ENCODE peak calls at places on chromosomes 16 and 17, in four cellular contexts. U, L, V and M are unnamed samples.

GRCh38 chr17:6361733-6362132 is 73.2 kb downstream of the AIPL1 start:
- DNase-seq in U (no peak), L (no peak), V (peak), M (peak)

GRCh38 chr16:11029948-11030347 is 85.6 kb downstream of the CLEC16A start:
- DNase-seq in U (no peak), L (no peak), V (no peak), M (no peak)

GRCh38 chr17:36593651-36594316 is 2.1 kb downstream of the DHRS11 start:
- DNase-seq in U (peak), L (no peak), V (peak), M (no peak)

GRCh38 chr17:78618264-78619066 is 41.3 kb upstream of the DNAH17 start:
- DNase-seq in U (no peak), L (no peak), V (no peak), M (no peak)

GRCh38 chr16:55510185-55510805 is 1.4 kb downstream of the LPCAT2 start:
- DNase-seq in U (no peak), L (no peak), V (no peak), M (no peak)

GRCh38 chr17:61490540-61490975 is 38.3 kb downstream of the TBX4 start:
- DNase-seq in U (no peak), L (no peak), V (no peak), M (no peak)

GRCh38 chr16:85353839-85354622 is 241.8 kb upstream of the CIBAR2 start:
- DNase-seq in U (peak), L (peak), V (no peak), M (no peak)

GRCh38 chr17:15934866-15935265 is 10.1 kb upstream of the ADORA2B start:
- DNase-seq in U (no peak), L (no peak), V (no peak), M (no peak)

GRCh38 chr16:20879175-20880053 is 20.7 kb downstream of the DCUN1D3 start:
- DNase-seq in U (no peak), L (no peak), V (no peak), M (no peak)

GRCh38 chr16:31491778-31492418 is 9.0 kb downstream of the SLC5A2 start:
- DNase-seq in U (no peak), L (no peak), V (no peak), M (no peak)

GRCh38 chr16:75483222-75483621 is 12.0 kb downstream of the CHST6 start:
- DNase-seq in U (no peak), L (no peak), V (no peak), M (no peak)
- H3K27ac ChIP-seq in U (peak), L (no peak), V (no peak), M (no peak)

GRCh38 chr17:69913241-69914015 is 161.6 kb upstream of the KCNJ16 start:
- DNase-seq in U (no peak), L (no peak), V (no peak), M (no peak)

GRCh38 chr17:69909389-69909788 is 165.6 kb upstream of the KCNJ16 start:
- DNase-seq in U (no peak), L (no peak), V (no peak), M (no peak)

GRCh38 chr17:69916761-69917160 is 158.3 kb upstream of the KCNJ16 start:
- DNase-seq in U (no peak), L (no peak), V (no peak), M (no peak)

GRCh38 chr17:69908599-69909368 is 166.2 kb upstream of the KCNJ16 start:
- DNase-seq in U (no peak), L (no peak), V (no peak), M (no peak)

GRCh38 chr17:69912819-69913218 is 162.2 kb upstream of the KCNJ16 start:
- DNase-seq in U (no peak), L (no peak), V (no peak), M (no peak)
- H3K27ac ChIP-seq in U (no peak), L (no peak), V (no peak), M (no peak)

DNA sequence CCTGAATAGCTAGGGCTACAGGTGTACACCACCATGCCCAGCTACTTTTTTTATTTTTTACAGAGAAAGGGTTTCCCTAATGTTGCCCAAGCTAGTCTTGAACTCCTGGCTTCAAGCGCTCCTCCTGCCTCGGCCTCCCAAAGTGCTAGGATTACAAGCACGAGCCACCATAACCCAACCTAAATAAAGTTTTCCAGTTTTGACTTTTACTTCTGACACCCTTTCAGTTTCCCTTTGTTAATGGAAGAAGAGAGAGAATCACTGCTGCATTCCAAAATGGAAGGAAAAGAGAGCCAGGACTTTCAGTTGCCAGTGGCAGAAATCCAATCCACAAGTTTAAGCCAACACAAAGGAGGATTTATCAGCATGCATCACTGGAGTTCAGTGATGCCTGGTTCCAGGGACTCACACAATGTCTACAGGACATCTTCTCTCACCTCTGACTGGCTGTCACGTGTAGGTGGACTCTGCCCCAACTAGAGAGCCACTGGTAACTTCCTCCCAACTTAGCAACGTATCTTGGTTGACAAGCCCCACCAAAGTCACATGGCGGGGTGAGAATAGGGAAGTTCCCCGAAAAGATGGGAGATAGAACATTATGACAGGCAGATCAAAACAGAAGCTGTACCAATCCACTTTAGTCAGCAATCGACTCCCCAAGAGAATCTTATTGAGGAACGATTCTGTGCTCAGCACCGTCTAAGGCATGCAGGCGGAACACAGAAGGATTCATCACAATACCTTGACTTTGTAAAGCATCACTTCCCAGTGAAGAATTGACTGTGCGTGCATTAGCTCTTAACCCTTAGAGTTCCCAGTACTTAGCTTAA is 46.5 kb downstream of the GAS7 start:
- DNase-seq in U (no peak), L (peak), V (peak), M (no peak)
- H3K27ac ChIP-seq in U (no peak), L (no peak), V (no peak), M (no peak)

DNA sequence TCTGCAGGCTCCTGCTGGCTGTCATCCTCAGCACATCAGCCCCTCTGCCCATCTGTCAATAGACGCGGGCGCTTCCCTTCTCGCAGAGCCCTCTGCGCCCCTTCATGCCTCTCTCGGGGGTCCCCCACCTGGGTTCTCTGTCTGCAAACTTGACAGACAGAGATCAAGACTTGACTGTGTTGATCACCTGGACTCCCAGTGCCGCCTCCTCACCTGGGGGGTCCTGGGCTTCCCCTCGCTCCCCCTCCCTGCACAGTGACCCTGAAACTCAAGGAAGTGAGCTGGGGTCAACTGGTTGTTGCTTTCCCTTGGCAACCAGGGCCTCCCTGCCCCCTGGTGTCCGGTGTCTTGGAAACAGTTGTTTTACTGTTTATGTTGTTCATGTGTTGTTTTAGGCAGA is 31.9 kb downstream of the RNF213 start:
- DNase-seq in U (no peak), L (no peak), V (no peak), M (no peak)
- H3K27ac ChIP-seq in U (no peak), L (no peak), V (no peak), M (no peak)